ENCODE peak calls at places on chromosomes 6 and 20, in six cellular contexts. P, W, S, E, A and F are unnamed samples.

GRCh38 chr6:147169529-147169928 is 34.7 kb upstream of the STXBP5 start:
- DNase-seq in S (no peak), W (no peak), E (no peak), A (no peak), P (no peak), F (no peak)

GRCh38 chr6:13615802-13616140 is 636 bp downstream of the NOL7 start:
- DNase-seq in E (peak; percentile 63), S (peak; percentile 44), W (peak; percentile 47), A (no peak), P (no peak), F (peak; percentile 68)

GRCh38 chr6:154566866-154567265 is 56.4 kb upstream of the CNKSR3 start:
- DNase-seq in A (no peak), E (no peak), S (no peak), P (no peak), W (no peak), F (no peak)

GRCh38 chr6:104400844-104401243 is 458.9 kb downstream of the HACE1 start:
- DNase-seq in S (no peak), W (no peak), E (no peak), P (no peak), A (no peak), F (no peak)

GRCh38 chr6:154893927-154894326 is 101.2 kb upstream of the TIAM2 start:
- DNase-seq in W (no peak), E (peak; percentile 35), S (no peak), P (no peak), A (no peak), F (peak; percentile 17)

GRCh38 chr6:2028457-2029038 is 216.9 kb downstream of the GMDS start:
- DNase-seq in P (peak; percentile 24), E (no peak), W (peak; percentile 37), A (no peak), S (no peak), F (no peak)

GRCh38 chr20:47989957-47990356 is 204.7 kb upstream of the SULF2 start:
- DNase-seq in W (peak; percentile 63), E (peak; percentile 21), S (no peak), P (no peak), A (no peak), F (no peak)

GRCh38 chr6:116400376-116400775 is 29.6 kb downstream of the DSE start:
- DNase-seq in A (no peak), E (no peak), P (no peak), S (no peak), W (no peak), F (no peak)

GRCh38 chr6:30883743-30884520 is at the start of gene DDR1:
- DNase-seq in W (peak; percentile 71), S (peak; percentile 55), P (peak; percentile 79), A (peak; percentile 24), E (peak; percentile 52), F (peak; percentile 62)

GRCh38 chr6:67888546-67888885 is 746.6 kb upstream of the ADGRB3 start:
- DNase-seq in W (no peak), E (no peak), S (no peak), A (no peak), P (no peak), F (no peak)

GRCh38 chr6:157528931-157529653 is 148.1 kb downstream of the ZDHHC14 start:
- DNase-seq in P (peak; percentile 61), A (no peak), W (no peak), S (no peak), E (peak; percentile 76), F (no peak)

GRCh38 chr6:154399097-154399496 is 42.5 kb upstream of the IPCEF1 start:
- DNase-seq in E (peak; percentile 38), W (no peak), A (no peak), S (no peak), P (peak; percentile 87), F (peak; percentile 86)

GRCh38 chr20:16491277-16491912 is 81.9 kb downstream of the KIF16B start:
- DNase-seq in P (peak; percentile 60), W (no peak), A (no peak), S (no peak), E (no peak), F (no peak)

GRCh38 chr6:158837684-158838625 is 18.8 kb upstream of the EZR start:
- DNase-seq in A (no peak), P (no peak), W (no peak), S (no peak), E (no peak), F (peak; percentile 46)

GRCh38 chr6:40347571-40348011 is 239.6 kb downstream of the LRFN2 start:
- DNase-seq in P (no peak), W (no peak), A (no peak), S (no peak), E (no peak), F (no peak)

GRCh38 chr6:44671333-44671732 is 283.8 kb downstream of the CDC5L start:
- DNase-seq in A (no peak), W (no peak), E (no peak), S (no peak), P (no peak), F (no peak)

GRCh38 chr6:11320914-11321549 is 88.6 kb upstream of the NEDD9 start:
- DNase-seq in A (no peak), S (no peak), E (no peak), P (peak; percentile 37), W (no peak), F (no peak)

GRCh38 chr6:35879151-35879550 is 41.7 kb downstream of the SRPK1 start:
- DNase-seq in P (no peak), A (no peak), W (no peak), E (no peak), S (no peak), F (no peak)